ENCODE peak calls at places on chromosomes 6 and 20, in seven cellular contexts. C is upper lobe of right lung; X is mesendoderm; B is mammary epithelial cell; T is heart left ventricle; U is CD4-positive, alpha-beta T cell; W is foreskin keratinocyte. L is an unnamed sample.

GRCh38 chr20:9627219-9627618 is 112.8 kb downstream of the LAMP5 start:
- DNase-seq in C (no peak), X (no peak), B (no peak), T (no peak), U (no peak), W (no peak), L (no peak)

GRCh38 chr20:50323209-50323608 is 132.6 kb downstream of the CEBPB start:
- DNase-seq in C (peak; percentile 25), X (no peak), B (no peak), T (no peak), U (no peak), W (no peak), L (no peak)

GRCh38 chr6:129370268-129370916 is 339.6 kb downstream of the ARHGAP18 start:
- DNase-seq in C (no peak), X (peak; percentile 67), B (peak; percentile 24), T (no peak), U (peak; percentile 40), W (no peak), L (peak; percentile 44)

GRCh38 chr20:63618291-63618980 is 8.5 kb downstream of the GMEB2 start:
- DNase-seq in C (no peak), X (no peak), B (no peak), T (no peak), U (no peak), W (no peak), L (no peak)

GRCh38 chr6:44004136-44004535 is 123.1 kb downstream of the MRPL14 start:
- DNase-seq in C (no peak), X (peak; percentile 53), B (no peak), T (no peak), U (no peak), W (no peak), L (peak; percentile 64)

GRCh38 chr20:13817342-13817741 is 32.5 kb downstream of the NDUFAF5 start:
- DNase-seq in C (no peak), X (no peak), B (no peak), T (no peak), U (no peak), W (no peak), L (no peak)

GRCh38 chr6:30206152-30206551 is 7.1 kb downstream of the TRIM26 start:
- DNase-seq in C (no peak), X (no peak), B (no peak), T (no peak), U (no peak), W (no peak), L (no peak)

GRCh38 chr20:59422911-59423520 is 122.6 kb downstream of the EDN3 start:
- DNase-seq in C (no peak), X (no peak), B (no peak), T (no peak), U (no peak), W (no peak), L (no peak)

GRCh38 chr6:44024597-44025219 is 102.5 kb downstream of the MRPL14 start:
- DNase-seq in C (peak; percentile 36), X (no peak), B (no peak), T (no peak), U (no peak), W (no peak), L (peak; percentile 6)

GRCh38 chr6:112785408-112785807 is 438.3 kb downstream of the RFPL4B start:
- DNase-seq in C (no peak), X (no peak), B (no peak), T (no peak), U (no peak), W (no peak), L (no peak)

GRCh38 chr6:105514306-105514705 is 111.4 kb upstream of the PREP start:
- DNase-seq in C (no peak), X (no peak), B (no peak), T (no peak), U (no peak), W (no peak), L (no peak)

GRCh38 chr6:52975580-52975979 is 19.5 kb downstream of the GSTA4 start:
- DNase-seq in C (no peak), X (peak; percentile 17), B (no peak), T (no peak), U (no peak), W (no peak), L (no peak)

GRCh38 chr20:3931664-3932063 is 42.5 kb downstream of the PANK2 start:
- DNase-seq in C (no peak), X (no peak), B (no peak), T (no peak), U (no peak), W (no peak), L (no peak)

GRCh38 chr6:155452576-155452975 is 3.1 kb downstream of the NOX3 start:
- DNase-seq in C (no peak), X (no peak), B (no peak), T (no peak), U (no peak), W (no peak), L (no peak)

GRCh38 chr6:110548124-110548847 is 71.9 kb upstream of the SLC22A16 start:
- DNase-seq in C (no peak), X (no peak), B (no peak), T (no peak), U (no peak), W (no peak), L (no peak)
- H3K27ac ChIP-seq in C (no peak overlapping the region), X (no peak overlapping the region), B (peak overlapping the region; percentile 85), T (peak overlapping the region; percentile 29), U (no peak overlapping the region), W (peak overlapping the region; percentile 17), L (no peak overlapping the region)

GRCh38 chr6:36826520-36827227 is 12.6 kb downstream of the CPNE5 start:
- DNase-seq in C (no peak), X (no peak), B (no peak), T (no peak), U (no peak), W (no peak), L (no peak)
- H3K27ac ChIP-seq in C (no peak overlapping the region), X (no peak overlapping the region), B (no peak overlapping the region), T (no peak overlapping the region), U (no peak overlapping the region), W (no peak overlapping the region), L (no peak overlapping the region)

GRCh38 chr6:37237789-37238188 is 19.8 kb upstream of the TBC1D22B start:
- DNase-seq in C (no peak), X (no peak), B (no peak), T (no peak), U (no peak), W (no peak), L (no peak)

GRCh38 chr6:37242042-37242428 is 15.5 kb upstream of the TBC1D22B start:
- DNase-seq in C (no peak), X (no peak), B (no peak), T (no peak), U (no peak), W (no peak), L (no peak)

GRCh38 chr6:37241131-37241530 is 16.4 kb upstream of the TBC1D22B start:
- DNase-seq in C (no peak), X (no peak), B (no peak), T (no peak), U (no peak), W (no peak), L (no peak)

GRCh38 chr6:37239511-37239910 is 18.1 kb upstream of the TBC1D22B start:
- DNase-seq in C (no peak), X (no peak), B (no peak), T (no peak), U (no peak), W (no peak), L (no peak)

GRCh38 chr6:37239950-37240713 is 17.4 kb upstream of the TBC1D22B start:
- DNase-seq in C (peak; percentile 78), X (no peak), B (peak; percentile 97), T (peak; percentile 98), U (peak; percentile 60), W (peak; percentile 95), L (no peak)
- H3K27ac ChIP-seq in C (no peak overlapping the region), X (no peak overlapping the region), B (peak overlapping the region; percentile 66), T (peak overlapping the region; percentile 71), U (no peak overlapping the region), W (peak overlapping the region; percentile 99), L (no peak overlapping the region)

DNA sequence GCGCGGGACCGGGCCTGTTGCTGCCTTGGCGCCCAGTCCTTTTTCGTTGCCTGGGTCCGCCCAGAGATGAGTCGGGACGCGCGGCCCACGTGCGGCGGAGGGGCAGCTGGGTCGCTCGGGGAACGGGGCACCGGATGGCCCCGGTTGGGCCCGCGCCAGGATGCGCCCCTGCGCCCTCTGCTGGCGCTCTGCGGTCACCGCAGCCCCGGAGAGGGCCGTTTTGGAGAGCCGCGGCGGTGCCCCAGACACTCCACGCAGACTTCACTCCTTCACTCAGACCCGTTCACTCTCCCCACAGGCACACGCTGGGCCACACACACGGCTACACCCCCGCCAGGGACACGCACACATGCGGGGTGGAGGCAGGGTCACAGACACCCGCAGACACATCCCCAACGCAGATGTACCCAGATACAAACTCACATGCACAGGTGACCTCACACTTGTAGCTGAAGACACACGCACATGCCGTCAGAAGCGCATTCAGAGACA is 38.8 kb downstream of the SRC start:
- DNase-seq in C (peak; percentile 83), X (peak; percentile 64), B (peak; percentile 30), T (peak; percentile 61), U (peak; percentile 82), W (no peak), L (peak; percentile 48)
- H3K27ac ChIP-seq in C (no peak overlapping the region), X (no peak overlapping the region), B (no peak overlapping the region), T (no peak overlapping the region), U (no peak overlapping the region), W (no peak overlapping the region), L (no peak overlapping the region)